ENCODE peak calls at places on chromosomes 6 and 20, in seven cellular contexts. A is fibroblast of pulmonary artery, U is heart right ventricle, M is transverse colon, N is AG04449, Q is astrocyte of the spinal cord, V is tibial nerve. L is an unnamed sample.

GRCh38 chr20:35012227-35013069 is 56.8 kb downstream of the MYH7B start:
- DNase-seq in M (no peak), U (no peak), V (no peak), Q (no peak), A (peak), N (no peak), L (no peak)

GRCh38 chr20:36519012-36519719 is 22.2 kb upstream of the MYL9 start:
- DNase-seq in N (no peak), U (no peak), Q (no peak), V (no peak), M (no peak), A (no peak), L (no peak)

GRCh38 chr6:158408552-158409130 is 96.4 kb downstream of the TULP4 start:
- DNase-seq in Q (peak), V (peak), N (no peak), M (no peak), A (peak), U (peak), L (peak)

GRCh38 chr6:87396595-87397392 is 11.0 kb upstream of the CFAP206 start:
- DNase-seq in Q (no peak), M (no peak), V (no peak), N (no peak), A (no peak), U (no peak), L (no peak)

GRCh38 chr6:101806241-101806640 is 412.7 kb downstream of the GRIK2 start:
- DNase-seq in V (no peak), A (peak), M (no peak), Q (peak), N (peak), U (no peak), L (peak)

GRCh38 chr6:37565267-37566208 is 65.8 kb upstream of the CCDC167 start:
- DNase-seq in V (no peak), A (peak), Q (no peak), N (no peak), M (no peak), U (peak), L (no peak)

GRCh38 chr6:163355471-163355991 is 59.0 kb upstream of the QKI start:
- DNase-seq in A (peak), Q (peak), U (peak), N (no peak), V (peak), M (no peak), L (no peak)

GRCh38 chr6:28167068-28167467 is 25.4 kb downstream of the ZKSCAN8 start:
- DNase-seq in A (peak), Q (peak), M (no peak), N (peak), U (no peak), V (no peak), L (peak)

GRCh38 chr6:29537714-29538403 is 21.7 kb downstream of the UBD start:
- DNase-seq in V (no peak), U (no peak), A (no peak), Q (no peak), M (no peak), N (no peak), L (no peak)

GRCh38 chr20:25623736-25624499 is at the start of gene NANP:
- DNase-seq in U (peak), N (peak), V (peak), A (peak), Q (peak), M (peak), L (peak)

GRCh38 chr6:153032255-153032882 is 29.9 kb upstream of the MTRF1L start:
- DNase-seq in M (no peak), Q (peak), A (peak), U (no peak), V (no peak), N (no peak), L (peak)

GRCh38 chr6:90462102-90462501 is 124.8 kb downstream of the MAP3K7 start:
- DNase-seq in V (no peak), Q (no peak), U (no peak), M (no peak), N (no peak), A (no peak), L (no peak)

DNA sequence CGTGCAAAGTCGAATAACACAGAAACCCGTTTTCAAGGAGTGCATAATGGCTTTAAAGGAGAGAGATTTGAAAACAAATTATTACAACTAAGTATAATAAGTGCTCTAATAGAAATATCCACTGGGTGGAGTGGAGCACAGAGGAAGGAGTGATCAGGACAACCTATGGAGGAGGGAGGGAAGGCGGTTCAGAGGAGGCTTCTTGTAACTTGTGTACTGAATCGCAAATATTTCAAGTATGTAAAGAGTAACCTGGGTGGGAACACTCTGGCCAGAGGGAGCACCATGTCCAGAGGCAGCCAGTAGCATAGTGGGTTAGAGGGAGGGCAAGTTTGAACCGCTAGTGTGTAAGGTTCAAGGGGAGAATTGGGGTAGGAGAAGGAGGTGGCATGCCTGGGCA is 21.6 kb upstream of the TNFAIP3 start:
- DNase-seq in A (no peak), Q (no peak), N (no peak), V (no peak), M (no peak), U (no peak), L (no peak)
- TF ChIP-seq CTCF in A (peak), Q (no peak), N (no peak), V (peak), M (no peak), U (no peak), L (peak)

DNA sequence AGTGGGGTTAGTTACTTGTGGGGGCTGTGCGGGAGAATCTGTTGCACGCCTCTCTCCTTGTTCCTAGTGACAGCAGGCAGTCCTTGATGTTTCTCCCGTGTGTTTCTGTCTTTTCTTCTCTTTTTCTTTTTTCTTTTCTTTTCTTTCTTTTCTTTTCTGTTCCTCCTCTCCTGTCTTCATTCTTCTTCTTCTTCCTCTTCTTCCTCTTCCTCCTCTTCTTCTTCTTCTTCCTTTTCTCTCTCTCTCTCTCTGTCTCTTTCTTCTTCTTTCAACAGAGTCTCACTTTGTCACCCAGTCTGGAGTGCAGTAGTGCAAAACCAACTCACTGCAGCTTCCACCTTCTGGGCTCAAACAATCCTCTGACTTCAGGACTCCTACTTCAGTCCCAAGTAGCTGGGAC is 6.8 kb upstream of the AIG1 start:
- DNase-seq in V (no peak), Q (no peak), N (no peak), A (no peak), U (no peak), M (no peak), L (no peak)
- TF ChIP-seq CTCF in V (no peak), Q (no peak), N (no peak), A (no peak), U (no peak), M (no peak), L (no peak)

GRCh38 chr6:65776332-65776731 is 69.3 kb upstream of the EYS start:
- DNase-seq in N (no peak), A (no peak), V (no peak), U (no peak), Q (no peak), M (no peak), L (no peak)

GRCh38 chr6:65771946-65772345 is 64.9 kb upstream of the EYS start:
- DNase-seq in V (no peak), M (no peak), N (no peak), U (no peak), Q (no peak), A (no peak), L (no peak)
- TF ChIP-seq CTCF in V (no peak), M (no peak), N (no peak), U (no peak), Q (no peak), A (no peak), L (no peak)

DNA sequence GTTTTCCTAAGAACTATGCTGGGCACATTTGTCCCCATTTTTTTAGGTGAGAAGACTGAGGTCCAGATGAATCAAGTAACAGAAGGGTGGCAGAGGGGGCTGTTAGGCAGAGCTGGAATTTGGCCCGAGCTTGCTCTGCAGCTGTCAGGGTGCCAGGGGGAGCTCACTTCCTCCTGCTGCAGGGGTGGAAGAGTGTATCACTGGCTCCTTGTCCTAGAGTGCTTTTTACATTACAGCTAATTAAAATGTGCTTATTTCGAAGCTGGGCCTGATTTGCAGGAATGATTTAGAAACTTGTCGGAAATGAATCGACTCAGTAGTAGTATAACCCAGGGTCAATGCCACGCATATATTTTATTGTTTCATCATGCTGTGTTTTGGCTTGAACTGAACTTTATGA is 11.1 kb downstream of the TOX2 start:
- DNase-seq in M (peak), V (no peak), A (peak), Q (no peak), N (no peak), U (peak), L (no peak)
- TF ChIP-seq CTCF in M (no peak), V (no peak), A (no peak), Q (no peak), N (no peak), U (no peak), L (no peak)

GRCh38 chr20:6152777-6153176 is 29.9 kb upstream of the FERMT1 start:
- DNase-seq in V (no peak), M (no peak), N (no peak), U (no peak), Q (no peak), A (no peak), L (no peak)

GRCh38 chr20:6162239-6162638 is 39.4 kb upstream of the FERMT1 start:
- DNase-seq in A (peak), M (no peak), U (peak), V (peak), N (no peak), Q (peak), L (peak)

GRCh38 chr20:6160736-6161135 is 37.9 kb upstream of the FERMT1 start:
- DNase-seq in N (no peak), Q (no peak), A (no peak), V (no peak), M (no peak), U (no peak), L (no peak)

DNA sequence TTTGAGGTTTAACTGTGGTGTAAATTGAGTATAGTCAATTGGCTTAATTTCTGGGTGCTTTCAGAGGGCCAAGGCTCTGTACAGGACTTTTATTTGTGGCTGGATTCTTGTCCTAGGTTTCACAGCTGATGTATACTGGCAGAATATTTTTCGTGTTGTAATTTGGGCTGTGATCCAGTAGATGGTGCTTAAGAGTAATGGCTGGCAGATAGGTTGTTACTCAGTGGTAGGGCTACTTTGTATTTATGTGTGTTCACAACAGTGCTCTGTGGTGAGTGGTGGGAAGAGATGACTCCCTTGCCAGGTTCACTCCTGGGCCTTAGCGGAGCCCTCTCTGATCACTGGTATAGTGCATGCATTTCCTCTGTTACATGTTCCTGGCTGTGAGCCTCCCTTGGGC is 34.5 kb upstream of the FERMT1 start:
- DNase-seq in A (peak), N (no peak), U (no peak), M (no peak), V (no peak), Q (no peak), L (no peak)
- TF ChIP-seq CTCF in A (peak), N (no peak), U (no peak), M (no peak), V (no peak), Q (no peak), L (no peak)

GRCh38 chr6:45439459-45439858 is 61.7 kb upstream of the SUPT3H start:
- DNase-seq in N (no peak), U (no peak), A (no peak), Q (no peak), V (no peak), M (no peak), L (no peak)

GRCh38 chr6:45441811-45442453 is 64.2 kb upstream of the SUPT3H start:
- DNase-seq in M (no peak), V (no peak), U (no peak), N (no peak), Q (no peak), A (no peak), L (no peak)

GRCh38 chr6:45438849-45439406 is 61.2 kb upstream of the SUPT3H start:
- DNase-seq in A (peak), Q (peak), V (no peak), U (no peak), M (no peak), N (no peak), L (peak)

GRCh38 chr6:45438156-45438555 is 60.4 kb upstream of the SUPT3H start:
- DNase-seq in A (no peak), U (no peak), M (no peak), Q (no peak), V (no peak), N (no peak), L (no peak)

DNA sequence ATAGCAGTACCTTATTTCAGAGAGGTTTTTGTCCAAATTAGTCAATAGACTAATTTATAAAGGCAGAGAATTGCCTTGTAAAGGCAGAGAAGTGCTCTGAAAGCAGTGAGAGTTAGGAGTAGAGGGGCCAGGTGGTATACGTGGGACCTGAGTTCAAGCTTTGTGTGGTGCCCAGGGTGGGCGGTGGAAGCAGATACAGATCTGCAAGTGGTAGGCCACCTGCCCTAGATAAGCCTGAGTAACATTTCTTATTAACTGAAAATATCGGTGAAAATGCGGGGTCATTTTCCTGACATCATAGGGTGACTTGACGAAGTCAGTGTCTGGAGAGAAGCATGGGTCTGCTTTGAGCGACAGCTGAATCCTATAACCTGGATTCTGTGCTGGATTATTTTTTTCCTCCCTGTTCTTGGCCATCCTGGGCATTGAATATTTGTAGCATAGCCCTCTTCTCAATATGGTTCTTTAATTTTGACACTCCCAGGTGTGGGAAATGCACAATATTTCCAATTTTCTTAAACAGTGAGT is 62.2 kb upstream of the SUPT3H start:
- DNase-seq in N (no peak), U (no peak), V (no peak), Q (no peak), M (no peak), A (no peak), L (no peak)
- TF ChIP-seq CTCF in N (no peak), U (no peak), V (no peak), Q (no peak), M (no peak), A (no peak), L (no peak)

DNA sequence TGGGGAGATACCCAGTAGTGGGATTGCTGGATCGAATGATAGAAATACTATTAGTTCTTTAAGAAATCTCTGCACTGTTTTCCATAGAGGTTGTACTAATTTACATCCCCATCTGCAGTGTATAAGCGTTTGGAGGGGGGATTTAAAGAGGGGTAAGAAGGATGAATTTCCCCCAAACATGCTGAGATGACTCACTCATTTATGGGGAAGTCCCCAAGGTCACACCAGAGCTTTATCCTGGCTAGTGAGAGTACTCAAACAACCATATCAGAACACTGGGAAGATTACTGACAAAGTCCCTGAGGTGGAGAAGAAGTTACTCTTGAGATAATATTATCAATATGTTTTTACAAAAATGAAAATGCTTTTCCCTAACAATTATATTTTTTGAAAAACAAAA is 44.0 kb downstream of the ROS1 start:
- DNase-seq in A (no peak), N (no peak), U (no peak), V (no peak), Q (no peak), M (no peak), L (no peak)
- TF ChIP-seq CTCF in A (no peak), N (no peak), U (no peak), V (no peak), Q (no peak), M (no peak), L (no peak)

GRCh38 chr20:61130156-61130555 is 121.9 kb upstream of the CDH4 start:
- DNase-seq in M (no peak), A (no peak), Q (no peak), V (no peak), U (no peak), N (no peak), L (no peak)
- TF ChIP-seq CTCF in M (no peak), A (no peak), Q (no peak), V (no peak), U (no peak), N (no peak), L (no peak)